ENCODE peak calls at places on chromosome 1, in eight cellular contexts. I is NCI-H345; L is lower leg skin; Q is GM23248; U is stimulated activated CD8-positive, alpha-beta memory T cell treated with anti-CD3 and anti-CD28 coated beads, Interleukin-4, amount 100 ng/mL, for 1 hour; Z is nephron progenitor cell; Y is astrocyte of the spinal cord; M is esophagus squamous epithelium. B is an unnamed sample.

GRCh38 chr1:36211307-36211706 is 12.9 kb upstream of the THRAP3 start:
- DNase-seq in M (no peak), Z (no peak), I (no peak), L (no peak), Y (no peak), Q (no peak), U (no peak), B (no peak)

GRCh38 chr1:4931486-4931885 is 277.1 kb downstream of the AJAP1 start:
- DNase-seq in Y (no peak), Q (no peak), Z (no peak), L (no peak), I (no peak), U (no peak), M (no peak), B (no peak)

GRCh38 chr1:222370911-222371717 is 176.8 kb downstream of the HHIPL2 start:
- DNase-seq in Y (peak; percentile 97), L (no peak), Q (peak; percentile 95), U (no peak), M (no peak), I (no peak), Z (no peak), B (no peak)

GRCh38 chr1:117188268-117189108 is 22.2 kb downstream of the VTCN1 start:
- DNase-seq in M (no peak), Q (peak; percentile 44), I (no peak), Y (no peak), L (no peak), Z (no peak), U (no peak), B (no peak)

GRCh38 chr1:120178799-120179419 is 2.6 kb upstream of the SEC22B start:
- DNase-seq in U (no peak), Z (no peak), L (no peak), M (no peak), Q (peak; percentile 39), Y (no peak), I (no peak), B (no peak)

GRCh38 chr1:58515794-58516401 is 30.6 kb downstream of the OMA1 start:
- DNase-seq in U (no peak), Q (peak; percentile 90), Y (peak; percentile 80), Z (peak; percentile 35), I (peak; percentile 71), L (peak; percentile 37), M (no peak), B (no peak)

GRCh38 chr1:115313173-115313572 is 24.9 kb downstream of the NGF start:
- DNase-seq in U (no peak), Y (no peak), Q (peak; percentile 34), L (no peak), Z (no peak), I (no peak), M (no peak), B (no peak)

GRCh38 chr1:30786264-30786991 is 28.9 kb upstream of the LAPTM5 start:
- DNase-seq in U (no peak), Q (no peak), M (no peak), L (no peak), I (no peak), Y (no peak), Z (no peak), B (no peak)

GRCh38 chr1:42157667-42158066 is 4.5 kb downstream of the GUCA2B start:
- DNase-seq in M (no peak), L (no peak), Y (no peak), I (no peak), Z (no peak), U (no peak), Q (no peak), B (no peak)

GRCh38 chr1:8137406-8138244 is 111.5 kb upstream of the ERRFI1 start:
- DNase-seq in Y (peak; percentile 98), I (no peak), Z (peak; percentile 18), Q (peak; percentile 86), M (no peak), U (no peak), L (peak; percentile 60), B (no peak)

GRCh38 chr1:203996126-203996525 is 76.8 kb upstream of the SOX13 start:
- DNase-seq in Z (peak; percentile 45), L (peak; percentile 23), Y (no peak), Q (peak; percentile 8), U (no peak), M (no peak), I (peak; percentile 71), B (no peak)

GRCh38 chr1:2112280-2112701 is 62.1 kb downstream of the PRKCZ start:
- DNase-seq in Z (no peak), U (no peak), I (no peak), Y (no peak), M (no peak), Q (no peak), L (no peak), B (no peak)

GRCh38 chr1:234256359-234256758 is 116.9 kb upstream of the COA6 start:
- DNase-seq in M (no peak), Q (peak; percentile 43), I (no peak), L (no peak), U (no peak), Z (no peak), Y (peak; percentile 65), B (no peak)

GRCh38 chr1:173429517-173430477 is 47.3 kb upstream of the PRDX6 start:
- DNase-seq in I (peak; percentile 50), Z (peak; percentile 54), Y (peak; percentile 96), Q (peak; percentile 97), M (peak; percentile 15), L (peak; percentile 80), U (peak; percentile 38), B (peak; percentile 86)

GRCh38 chr1:203017061-203017460 is 9.2 kb upstream of the PPFIA4 start:
- DNase-seq in U (no peak), Q (no peak), Y (no peak), Z (no peak), M (no peak), L (no peak), I (no peak), B (no peak)

GRCh38 chr1:75133754-75134655 is at the start of gene LHX8:
- DNase-seq in Q (no peak), Z (no peak), Y (peak; percentile 16), I (no peak), M (no peak), L (no peak), U (no peak), B (no peak)

GRCh38 chr1:225962440-225962975 is 21.5 kb upstream of the LEFTY2 start:
- DNase-seq in L (no peak), Z (peak; percentile 84), M (no peak), U (peak; percentile 35), Q (peak; percentile 36), I (no peak), Y (no peak), B (no peak)

GRCh38 chr1:230153655-230154296 is 86.7 kb downstream of the GALNT2 start:
- DNase-seq in M (no peak), I (no peak), L (peak; percentile 53), Y (peak; percentile 24), Z (no peak), Q (peak; percentile 80), U (no peak), B (no peak)

GRCh38 chr1:212473729-212474128 is 41.0 kb downstream of the NENF start:
- DNase-seq in Q (no peak), Y (no peak), I (no peak), U (no peak), M (no peak), Z (no peak), L (no peak), B (no peak)

GRCh38 chr1:18938008-18938706 is 18.3 kb downstream of the IFFO2 start:
- DNase-seq in L (no peak), I (no peak), M (no peak), Y (no peak), Q (peak; percentile 57), Z (no peak), U (no peak), B (no peak)

GRCh38 chr1:155134322-155134721 is 1.3 kb upstream of the SLC50A1 start:
- DNase-seq in Z (no peak), U (no peak), I (no peak), Q (no peak), M (no peak), L (no peak), Y (no peak), B (no peak)

GRCh38 chr1:116166011-116166571 is 54.9 kb downstream of the MAB21L3 start:
- DNase-seq in Z (no peak), I (no peak), M (no peak), U (no peak), Y (no peak), Q (no peak), L (no peak), B (no peak)

GRCh38 chr1:21318714-21319159 is 28.5 kb upstream of the ECE1 start:
- DNase-seq in Y (peak; percentile 90), Q (peak; percentile 81), I (no peak), Z (peak; percentile 79), L (peak; percentile 80), M (no peak), U (no peak), B (no peak)

GRCh38 chr1:91568261-91568660 is 67.6 kb downstream of the CDC7 start:
- DNase-seq in Y (no peak), Z (no peak), L (no peak), I (no peak), U (no peak), M (no peak), Q (no peak), B (no peak)

GRCh38 chr1:184152944-184153343 is 101.4 kb downstream of the TSEN15 start:
- DNase-seq in Z (no peak), L (no peak), M (no peak), Q (no peak), U (no peak), I (no peak), Y (no peak), B (no peak)

GRCh38 chr1:101452825-101453224 is 216.0 kb downstream of the S1PR1 start:
- DNase-seq in I (no peak), U (no peak), L (no peak), M (no peak), Z (no peak), Y (no peak), Q (no peak), B (no peak)

GRCh38 chr1:20964540-20965484 is 177.7 kb upstream of the HP1BP3 start:
- DNase-seq in L (no peak), U (no peak), Y (no peak), I (no peak), M (no peak), Z (no peak), Q (no peak), B (no peak)

GRCh38 chr1:143625886-143626285 is 345.9 kb downstream of the FAM72C start:
- DNase-seq in U (no peak), Y (no peak), I (no peak), Q (no peak), L (no peak), M (no peak), Z (no peak), B (no peak)

GRCh38 chr1:94746635-94747525 is 73.3 kb upstream of the SLC44A3 start:
- DNase-seq in Y (no peak), U (no peak), Q (no peak), M (no peak), Z (peak; percentile 17), L (no peak), I (no peak), B (no peak)

GRCh38 chr1:167573035-167573434 is 19.5 kb upstream of the CREG1 start:
- DNase-seq in Q (no peak), Z (no peak), Y (no peak), I (no peak), L (no peak), M (no peak), U (no peak), B (no peak)

GRCh38 chr1:226033599-226034390 is 28.7 kb upstream of the H3-3A start:
- DNase-seq in M (no peak), U (no peak), Z (no peak), L (no peak), Q (no peak), I (no peak), Y (no peak), B (no peak)

GRCh38 chr1:115210302-115210711 is 121.0 kb upstream of the TSPAN2 start:
- DNase-seq in I (no peak), U (no peak), Y (no peak), M (no peak), Q (peak; percentile 71), L (no peak), Z (no peak), B (no peak)

GRCh38 chr1:2985121-2985561 is 36.1 kb upstream of the ACTRT2 start:
- DNase-seq in Q (no peak), Z (peak; percentile 52), I (no peak), U (no peak), M (no peak), Y (no peak), L (no peak), B (no peak)

GRCh38 chr1:157105988-157106812 is 6.6 kb upstream of the ETV3L start:
- DNase-seq in M (no peak), I (no peak), Q (peak; percentile 97), Z (no peak), L (no peak), U (no peak), Y (peak; percentile 85), B (no peak)

B was measured in osteocyte.